ENCODE peak calls at places on chromosomes 2 and 18, in five cellular contexts. J is HuH-7.5, Q is activated T-helper 1 cell treated with Interleukin-2 at 50 U/mL for 16 hours, W is HL-60, U is posterior cingulate gyrus. S is an unnamed sample.

GRCh38 chr2:66700181-66700686 is 265.3 kb downstream of the MEIS1 start:
- DNase-seq in J (no peak), Q (no peak), W (no peak), U (no peak), S (no peak)

GRCh38 chr18:40867452-40867851 is 1087.6 kb upstream of the PIK3C3 start:
- DNase-seq in J (no peak), Q (no peak), W (no peak), U (no peak), S (no peak)

GRCh38 chr2:234725528-234726264 is 226.1 kb upstream of the SH3BP4 start:
- DNase-seq in J (no peak), Q (no peak), W (no peak), U (no peak), S (no peak)

GRCh38 chr2:105802587-105802986 is 57.9 kb downstream of the NCK2 start:
- DNase-seq in J (no peak), Q (peak; percentile 47), W (no peak), U (no peak), S (no peak)

GRCh38 chr2:49490710-49491109 is 336.4 kb upstream of the FSHR start:
- DNase-seq in J (no peak), Q (no peak), W (no peak), U (peak; percentile 59), S (no peak)

GRCh38 chr2:228600265-228600664 is 418.8 kb upstream of the SPHKAP start:
- DNase-seq in J (no peak), Q (no peak), W (no peak), U (no peak), S (no peak)

GRCh38 chr2:25821225-25822056 is 56.8 kb downstream of the ASXL2 start:
- DNase-seq in J (no peak), Q (no peak), W (no peak), U (no peak), S (no peak)

GRCh38 chr2:236366406-236366805 is 102.2 kb upstream of the ASB18 start:
- DNase-seq in J (no peak), Q (no peak), W (no peak), U (no peak), S (no peak)

GRCh38 chr18:55405655-55406373 is 182.2 kb downstream of the TCF4 start:
- DNase-seq in J (no peak), Q (no peak), W (no peak), U (peak; percentile 96), S (no peak)

S was measured in SK-N-MC.